ENCODE peak calls at places on chromosomes 13 and 19, in five cellular contexts. One of them, this sample, is unnamed.
A peak's percentile ranks its signal among the peaks of the same experiment; 100 is the strongest.

GRCh38 chr19:56138069-56138468 is 3.0 kb upstream of the ZNF444 start:
- DNase-seq in progenitor cell of endocrine pancreas: no peak
- DNase-seq in activated CD4-positive, alpha-beta memory T cell treated with anti-CD3 and anti-CD28 coated beads, Interleukin-2, amount 10 ng/mL, durations not matched to agents 7 days and 5 days: no peak
- DNase-seq in H54: no peak
- DNase-seq in AG20443: no peak
- DNase-seq in this sample: no peak

GRCh38 chr13:86006317-86006716 is 207.1 kb upstream of the SLITRK6 start:
- DNase-seq in activated CD4-positive, alpha-beta memory T cell treated with anti-CD3 and anti-CD28 coated beads, Interleukin-2, amount 10 ng/mL, durations not matched to agents 7 days and 5 days: no peak
- DNase-seq in progenitor cell of endocrine pancreas: no peak
- DNase-seq in AG20443: no peak
- DNase-seq in H54: no peak
- DNase-seq in this sample: no peak

GRCh38 chr13:113955235-113955634 is 18.6 kb downstream of the C13orf46 start:
- DNase-seq in progenitor cell of endocrine pancreas: no peak
- DNase-seq in activated CD4-positive, alpha-beta memory T cell treated with anti-CD3 and anti-CD28 coated beads, Interleukin-2, amount 10 ng/mL, durations not matched to agents 7 days and 5 days: no peak
- DNase-seq in AG20443: no peak
- DNase-seq in H54: no peak
- DNase-seq in this sample: no peak

GRCh38 chr13:106536244-106537034 is 977 bp upstream of the EFNB2 start:
- DNase-seq in H54: peak; percentile 97
- DNase-seq in AG20443: peak; percentile 87
- DNase-seq in activated CD4-positive, alpha-beta memory T cell treated with anti-CD3 and anti-CD28 coated beads, Interleukin-2, amount 10 ng/mL, durations not matched to agents 7 days and 5 days: peak; percentile 85
- DNase-seq in progenitor cell of endocrine pancreas: peak; percentile 86
- DNase-seq in this sample: peak; percentile 86

GRCh38 chr19:58450836-58451357 is 525 bp upstream of the ZNF324B start:
- DNase-seq in activated CD4-positive, alpha-beta memory T cell treated with anti-CD3 and anti-CD28 coated beads, Interleukin-2, amount 10 ng/mL, durations not matched to agents 7 days and 5 days: no peak
- DNase-seq in progenitor cell of endocrine pancreas: no peak
- DNase-seq in H54: peak; percentile 40
- DNase-seq in AG20443: no peak
- DNase-seq in this sample: no peak

GRCh38 chr13:80314711-80315505 is 26.0 kb downstream of the SPRY2 start:
- DNase-seq in progenitor cell of endocrine pancreas: no peak
- DNase-seq in H54: no peak
- DNase-seq in activated CD4-positive, alpha-beta memory T cell treated with anti-CD3 and anti-CD28 coated beads, Interleukin-2, amount 10 ng/mL, durations not matched to agents 7 days and 5 days: no peak
- DNase-seq in AG20443: no peak
- DNase-seq in this sample: no peak

GRCh38 chr19:39831679-39832078 is 2.3 kb downstream of the DYRK1B start:
- DNase-seq in H54: no peak
- DNase-seq in activated CD4-positive, alpha-beta memory T cell treated with anti-CD3 and anti-CD28 coated beads, Interleukin-2, amount 10 ng/mL, durations not matched to agents 7 days and 5 days: no peak
- DNase-seq in AG20443: no peak
- DNase-seq in progenitor cell of endocrine pancreas: no peak
- DNase-seq in this sample: no peak

GRCh38 chr13:85985791-85986190 is 186.6 kb upstream of the SLITRK6 start:
- DNase-seq in AG20443: no peak
- DNase-seq in H54: no peak
- DNase-seq in activated CD4-positive, alpha-beta memory T cell treated with anti-CD3 and anti-CD28 coated beads, Interleukin-2, amount 10 ng/mL, durations not matched to agents 7 days and 5 days: no peak
- DNase-seq in progenitor cell of endocrine pancreas: no peak
- DNase-seq in this sample: no peak

GRCh38 chr19:13400296-13400695 is 106.0 kb downstream of the CACNA1A start:
- DNase-seq in progenitor cell of endocrine pancreas: no peak
- DNase-seq in activated CD4-positive, alpha-beta memory T cell treated with anti-CD3 and anti-CD28 coated beads, Interleukin-2, amount 10 ng/mL, durations not matched to agents 7 days and 5 days: no peak
- DNase-seq in AG20443: no peak
- DNase-seq in H54: no peak
- DNase-seq in this sample: no peak

GRCh38 chr19:39126593-39127187 is 1.1 kb downstream of the PAK4 start:
- DNase-seq in H54: peak; percentile 53
- DNase-seq in AG20443: peak; percentile 63
- DNase-seq in progenitor cell of endocrine pancreas: no peak
- DNase-seq in activated CD4-positive, alpha-beta memory T cell treated with anti-CD3 and anti-CD28 coated beads, Interleukin-2, amount 10 ng/mL, durations not matched to agents 7 days and 5 days: no peak
- DNase-seq in this sample: no peak

GRCh38 chr13:108595416-108596257 is 33.8 kb upstream of the MYO16 start:
- DNase-seq in activated CD4-positive, alpha-beta memory T cell treated with anti-CD3 and anti-CD28 coated beads, Interleukin-2, amount 10 ng/mL, durations not matched to agents 7 days and 5 days: peak; percentile 16
- DNase-seq in H54: no peak
- DNase-seq in AG20443: no peak
- DNase-seq in progenitor cell of endocrine pancreas: no peak
- DNase-seq in this sample: no peak

GRCh38 chr13:32940601-32941000 is 75.6 kb upstream of the KL start:
- DNase-seq in activated CD4-positive, alpha-beta memory T cell treated with anti-CD3 and anti-CD28 coated beads, Interleukin-2, amount 10 ng/mL, durations not matched to agents 7 days and 5 days: no peak
- DNase-seq in AG20443: peak; percentile 23
- DNase-seq in progenitor cell of endocrine pancreas: no peak
- DNase-seq in H54: no peak
- DNase-seq in this sample: no peak

GRCh38 chr19:1445185-1445931 is 4.6 kb upstream of the APC2 start:
- DNase-seq in AG20443: peak; percentile 96
- DNase-seq in progenitor cell of endocrine pancreas: peak; percentile 73
- DNase-seq in H54: peak; percentile 95
- DNase-seq in activated CD4-positive, alpha-beta memory T cell treated with anti-CD3 and anti-CD28 coated beads, Interleukin-2, amount 10 ng/mL, durations not matched to agents 7 days and 5 days: peak; percentile 84
- DNase-seq in this sample: peak; percentile 62

GRCh38 chr19:2733930-2734588 is 5.8 kb downstream of the SLC39A3 start:
- DNase-seq in activated CD4-positive, alpha-beta memory T cell treated with anti-CD3 and anti-CD28 coated beads, Interleukin-2, amount 10 ng/mL, durations not matched to agents 7 days and 5 days: no peak
- DNase-seq in progenitor cell of endocrine pancreas: no peak
- DNase-seq in H54: no peak
- DNase-seq in AG20443: no peak
- DNase-seq in this sample: no peak

GRCh38 chr13:36275190-36276002 is 22.2 kb downstream of the CCDC169 start:
- DNase-seq in activated CD4-positive, alpha-beta memory T cell treated with anti-CD3 and anti-CD28 coated beads, Interleukin-2, amount 10 ng/mL, durations not matched to agents 7 days and 5 days: no peak
- DNase-seq in progenitor cell of endocrine pancreas: no peak
- DNase-seq in AG20443: peak; percentile 30
- DNase-seq in H54: no peak
- DNase-seq in this sample: no peak

GRCh38 chr13:111947026-111947810 is 119.7 kb upstream of the SOX1 start:
- DNase-seq in AG20443: no peak
- DNase-seq in progenitor cell of endocrine pancreas: no peak
- DNase-seq in activated CD4-positive, alpha-beta memory T cell treated with anti-CD3 and anti-CD28 coated beads, Interleukin-2, amount 10 ng/mL, durations not matched to agents 7 days and 5 days: no peak
- DNase-seq in H54: no peak
- DNase-seq in this sample: no peak

GRCh38 chr13:28380319-28380718 is 114.6 kb downstream of the FLT1 start:
- DNase-seq in H54: no peak
- DNase-seq in activated CD4-positive, alpha-beta memory T cell treated with anti-CD3 and anti-CD28 coated beads, Interleukin-2, amount 10 ng/mL, durations not matched to agents 7 days and 5 days: no peak
- DNase-seq in AG20443: no peak
- DNase-seq in progenitor cell of endocrine pancreas: no peak
- DNase-seq in this sample: no peak

GRCh38 chr13:102011539-102011938 is 390.3 kb downstream of the FGF14 start:
- DNase-seq in AG20443: no peak
- DNase-seq in H54: no peak
- DNase-seq in progenitor cell of endocrine pancreas: no peak
- DNase-seq in activated CD4-positive, alpha-beta memory T cell treated with anti-CD3 and anti-CD28 coated beads, Interleukin-2, amount 10 ng/mL, durations not matched to agents 7 days and 5 days: no peak
- DNase-seq in this sample: no peak

This sample was measured in T-cell.